ENCODE peak calls at places on chromosomes 2 and 18, in nine cellular contexts. N is keratinocyte; J is HTR-8/SVneo; F is activated CD4-positive, alpha-beta T cell treated with anti-CD3 and anti-CD28 coated beads, Interleukin-2, amount 50 U/mL, for 48 hours; A is CD4-positive, alpha-beta memory T cell; R is HEK293T; X is WTC11; V is K562; U is activated CD8-positive, alpha-beta T cell treated with anti-CD3 and anti-CD28 coated beads, Interleukin-2, amount 10 ng/mL, durations not matched to agents 7 days and 5 days. M is an unnamed sample.

GRCh38 chr2:25821225-25822056 is 56.8 kb downstream of the ASXL2 start:
- DNase-seq in N (no peak), J (no peak), F (no peak), A (no peak), R (no peak), X (no peak), V (no peak), U (no peak), M (no peak)

GRCh38 chr18:12657048-12657848 is 659 bp downstream of the SPIRE1 start:
- DNase-seq in N (no peak), J (no peak), F (peak; percentile 35), A (peak; percentile 35), R (peak; percentile 33), X (peak; percentile 25), V (peak; percentile 55), U (peak; percentile 27), M (no peak)

GRCh38 chr2:85057236-85057635 is 76.0 kb upstream of the TCF7L1 start:
- DNase-seq in N (no peak), J (no peak), F (no peak), A (no peak), R (no peak), X (no peak), V (no peak), U (peak; percentile 41), M (no peak)

GRCh38 chr18:23451491-23451890 is 1.6 kb upstream of the RIOK3 start:
- DNase-seq in N (no peak), J (no peak), F (no peak), A (no peak), R (no peak), X (no peak), V (no peak), U (no peak), M (no peak)

GRCh38 chr18:63152096-63152495 is 167.5 kb downstream of the BCL2 start:
- DNase-seq in N (no peak), J (no peak), F (no peak), A (no peak), R (no peak), X (no peak), V (no peak), U (peak; percentile 51), M (no peak)

GRCh38 chr18:13374096-13374467 is 155.5 kb downstream of the LDLRAD4 start:
- DNase-seq in N (no peak), J (no peak), F (no peak), A (no peak), R (no peak), X (no peak), V (no peak), U (no peak), M (no peak)

GRCh38 chr2:56465491-56465890 is 281.7 kb downstream of the CCDC85A start:
- DNase-seq in N (no peak), J (no peak), F (no peak), A (no peak), R (no peak), X (no peak), V (no peak), U (no peak), M (no peak)

GRCh38 chr2:8049851-8050571 is 631.8 kb upstream of the ID2 start:
- DNase-seq in N (no peak), J (no peak), F (peak; percentile 76), A (no peak), R (no peak), X (no peak), V (no peak), U (no peak), M (no peak)

GRCh38 chr2:19185061-19185460 is 173.4 kb downstream of the OSR1 start:
- DNase-seq in N (no peak), J (no peak), F (no peak), A (no peak), R (no peak), X (no peak), V (no peak), U (no peak), M (no peak)

GRCh38 chr2:237744613-237745249 is 53.8 kb upstream of the RBM44 start:
- DNase-seq in N (no peak), J (peak; percentile 79), F (peak; percentile 84), A (peak; percentile 67), R (peak; percentile 78), X (peak; percentile 86), V (peak; percentile 78), U (peak; percentile 78), M (peak; percentile 72)

GRCh38 chr2:48112911-48113687 is 206.8 kb upstream of the FBXO11 start:
- DNase-seq in N (no peak), J (no peak), F (no peak), A (no peak), R (no peak), X (no peak), V (no peak), U (no peak), M (no peak)

GRCh38 chr2:85737481-85737880 is 16.3 kb upstream of the ATOH8 start:
- DNase-seq in N (no peak), J (no peak), F (no peak), A (no peak), R (no peak), X (no peak), V (no peak), U (no peak), M (no peak)

GRCh38 chr2:68362069-68362468 is 3.0 kb upstream of the PLEK start:
- DNase-seq in N (peak; percentile 33), J (peak; percentile 75), F (peak; percentile 86), A (peak; percentile 77), R (peak; percentile 83), X (peak; percentile 65), V (peak; percentile 79), U (peak; percentile 88), M (peak; percentile 92)

GRCh38 chr18:49609416-49610284 is 47.8 kb downstream of the LIPG start:
- DNase-seq in N (peak; percentile 94), J (no peak), F (no peak), A (no peak), R (no peak), X (no peak), V (no peak), U (no peak), M (no peak)

GRCh38 chr2:236628981-236629605 is 59.5 kb downstream of the ACKR3 start:
- DNase-seq in N (no peak), J (no peak), F (no peak), A (no peak), R (no peak), X (no peak), V (no peak), U (no peak), M (no peak)

GRCh38 chr2:98036349-98037000 is 40.7 kb upstream of the TMEM131 start:
- DNase-seq in N (no peak), J (no peak), F (no peak), A (no peak), R (no peak), X (no peak), V (no peak), U (no peak), M (no peak)

GRCh38 chr18:31401156-31402025 is 24.8 kb downstream of the DSG4 start:
- DNase-seq in N (no peak), J (no peak), F (no peak), A (no peak), R (no peak), X (no peak), V (no peak), U (no peak), M (no peak)

GRCh38 chr2:52289776-52290175 is 1257.8 kb upstream of the NRXN1 start:
- DNase-seq in N (no peak), J (no peak), F (no peak), A (no peak), R (no peak), X (no peak), V (no peak), U (no peak), M (no peak)

GRCh38 chr2:101961287-101962242 is 30.2 kb upstream of the IL1R2 start:
- DNase-seq in N (no peak), J (no peak), F (no peak), A (no peak), R (no peak), X (no peak), V (no peak), U (no peak), M (no peak)

GRCh38 chr2:187547353-187547979 is 6.8 kb downstream of the TFPI start:
- DNase-seq in N (peak; percentile 52), J (peak; percentile 69), F (no peak), A (no peak), R (no peak), X (no peak), V (peak; percentile 71), U (no peak), M (no peak)

M was measured in NCI-H526.